ENCODE peak calls at places on chromosomes 11 and 22, in ten cellular contexts. J is lower lobe of right lung; M is right lobe of liver; K is activated T-cell treated with anti-CD3 and anti-CD28 coated beads, Interleukin-2, amount 50 U/mL, for 4 hours; G is T-cell; A is activated CD8-positive, alpha-beta memory T cell treated with anti-CD3 and anti-CD28 coated beads, Interleukin-2, amount 10 ng/mL, durations not matched to agents 7 days and 5 days; D is heart right ventricle; R is IMR-90; B is esophagus mucosa; U is Panc1. F is an unnamed sample.

GRCh38 chr22:30160926-30161546 is 80.8 kb downstream of the HORMAD2 start:
- ATAC-seq in B (no peak), J (no peak), M (no peak), A (peak), U (no peak), R (no peak), D (no peak), K (no peak), G (no peak), F (no peak)

GRCh38 chr11:56659755-56660154 is 3.7 kb upstream of the OR5AR1 start:
- ATAC-seq in A (no peak), K (no peak), G (no peak), R (no peak), U (no peak), D (no peak), B (no peak), M (no peak), J (no peak), F (no peak)

GRCh38 chr22:39270280-39270679 is 25.5 kb upstream of the PDGFB start:
- ATAC-seq in K (no peak), D (peak), J (no peak), G (no peak), M (no peak), B (no peak), U (no peak), R (no peak), A (no peak), F (no peak)

GRCh38 chr11:47438721-47439120 is 10.2 kb downstream of the RAPSN start:
- ATAC-seq in J (no peak), D (no peak), U (no peak), K (no peak), M (no peak), B (no peak), R (no peak), G (no peak), A (no peak), F (no peak)

GRCh38 chr22:43616645-43617044 is 195.5 kb downstream of the EFCAB6 start:
- ATAC-seq in D (no peak), R (no peak), M (peak), G (no peak), B (no peak), U (no peak), A (no peak), K (no peak), J (no peak), F (no peak)

GRCh38 chr11:11760838-11761237 is 80.9 kb upstream of the USP47 start:
- ATAC-seq in B (no peak), A (no peak), K (no peak), D (no peak), J (no peak), M (no peak), U (no peak), R (no peak), G (no peak), F (no peak)

GRCh38 chr22:46008291-46008690 is 31.3 kb upstream of the WNT7B start:
- ATAC-seq in D (no peak), R (no peak), U (no peak), G (no peak), B (no peak), A (no peak), M (no peak), J (no peak), K (no peak), F (no peak)

GRCh38 chr22:24380220-24381218 is 46.9 kb upstream of the ADORA2A start:
- ATAC-seq in J (no peak), G (no peak), M (no peak), A (no peak), B (no peak), K (no peak), U (no peak), R (no peak), D (peak), F (no peak)

GRCh38 chr11:10522921-10523320 is 18.1 kb downstream of the RNF141 start:
- ATAC-seq in D (no peak), A (no peak), K (no peak), B (peak), R (no peak), J (no peak), U (no peak), M (no peak), G (no peak), F (no peak)

GRCh38 chr11:85431319-85431718 is 195.8 kb downstream of the DLG2 start:
- ATAC-seq in D (peak), B (no peak), A (no peak), M (no peak), J (no peak), G (no peak), U (no peak), K (no peak), R (no peak), F (no peak)

F was measured in gastroesophageal sphincter.